ENCODE peak calls at places on chromosomes 1 and 21, in eight cellular contexts. W is ovary, I is A549, D is K562, V is sigmoid colon, K is SK-N-SH, R is transverse colon, N is stomach. U is an unnamed sample.

GRCh38 chr1:41698916-41699860 is 214.7 kb upstream of the EDN2 start:
- DNase-seq in W (no peak), V (no peak), N (no peak), R (peak), D (no peak), K (no peak), I (no peak), U (no peak)

GRCh38 chr1:223291796-223292195 is 72.2 kb downstream of the SUSD4 start:
- DNase-seq in N (no peak), W (no peak), R (no peak), I (no peak), V (no peak), D (no peak), K (no peak), U (no peak)

GRCh38 chr1:222382171-222382570 is 165.7 kb downstream of the HHIPL2 start:
- DNase-seq in K (no peak), W (no peak), R (no peak), I (no peak), V (no peak), D (no peak), N (no peak), U (no peak)

GRCh38 chr1:96840396-96840795 is 118.8 kb downstream of the PTBP2 start:
- DNase-seq in W (no peak), V (no peak), K (no peak), I (no peak), R (no peak), D (no peak), N (no peak), U (no peak)

GRCh38 chr1:222844108-222844779 is 29.4 kb downstream of the DISP1 start:
- DNase-seq in I (peak), N (no peak), W (no peak), K (no peak), D (no peak), R (no peak), V (no peak), U (no peak)

GRCh38 chr21:28257276-28257675 is 735.4 kb downstream of the LTN1 start:
- DNase-seq in V (no peak), N (no peak), D (no peak), R (no peak), I (no peak), K (peak), W (no peak), U (no peak)

GRCh38 chr1:25836695-25837094 is 16.9 kb downstream of the MTFR1L start:
- DNase-seq in I (no peak), D (no peak), W (no peak), N (no peak), R (no peak), K (no peak), V (no peak), U (no peak)

GRCh38 chr1:118100686-118101300 is 84.2 kb downstream of the SPAG17 start:
- DNase-seq in R (no peak), I (no peak), K (no peak), D (no peak), V (no peak), W (no peak), N (peak), U (no peak)

GRCh38 chr1:241323510-241323909 is 33.5 kb downstream of the RGS7 start:
- DNase-seq in W (no peak), N (peak), V (no peak), D (no peak), R (peak), K (peak), I (peak), U (no peak)

GRCh38 chr1:94101613-94101940 is 19.4 kb downstream of the ABCA4 start:
- DNase-seq in K (peak), N (no peak), W (no peak), I (no peak), D (no peak), R (no peak), V (no peak), U (no peak)

GRCh38 chr1:65940131-65940530 is 147.4 kb downstream of the PDE4B start:
- DNase-seq in V (no peak), D (no peak), R (no peak), W (no peak), N (no peak), K (no peak), I (no peak), U (no peak)

GRCh38 chr1:20185834-20186782 is at the start of the genes PLA2G2C and UBXN10:
- DNase-seq in W (peak), D (peak), K (peak), N (peak), I (no peak), R (peak), V (peak), U (no peak)

GRCh38 chr1:214808845-214809460 is 206.0 kb downstream of the CENPF start:
- DNase-seq in W (no peak), N (no peak), V (no peak), I (peak), K (no peak), R (no peak), D (no peak), U (no peak)

GRCh38 chr1:22888320-22889075 is 84.2 kb downstream of the LACTBL1 start:
- DNase-seq in D (no peak), K (no peak), W (no peak), N (no peak), I (no peak), R (no peak), V (no peak), U (no peak)

GRCh38 chr1:202710070-202711025 is at the start of gene SYT2:
- DNase-seq in W (peak), K (peak), V (peak), R (peak), N (peak), I (no peak), D (peak), U (no peak)

GRCh38 chr1:202708456-202709275 is 1.6 kb downstream of the SYT2 start:
- DNase-seq in I (no peak), K (peak), V (peak), D (no peak), N (no peak), W (no peak), R (no peak), U (no peak)

GRCh38 chr1:202706851-202707250 is 3.4 kb downstream of the SYT2 start:
- DNase-seq in I (no peak), D (no peak), K (no peak), V (no peak), N (no peak), R (no peak), W (no peak), U (no peak)

GRCh38 chr1:202711949-202712635 is 1.8 kb upstream of the SYT2 start:
- DNase-seq in V (peak), N (no peak), K (peak), W (no peak), I (no peak), R (no peak), D (no peak), U (no peak)

GRCh38 chr1:202709276-202710041 is 795 bp downstream of the SYT2 start:
- DNase-seq in I (no peak), N (no peak), W (no peak), D (no peak), K (peak), V (peak), R (no peak), U (no peak)
- H3K27ac ChIP-seq in I (peak), N (no peak), W (no peak), D (no peak), K (no peak), V (no peak), R (no peak), U (no peak)

DNA sequence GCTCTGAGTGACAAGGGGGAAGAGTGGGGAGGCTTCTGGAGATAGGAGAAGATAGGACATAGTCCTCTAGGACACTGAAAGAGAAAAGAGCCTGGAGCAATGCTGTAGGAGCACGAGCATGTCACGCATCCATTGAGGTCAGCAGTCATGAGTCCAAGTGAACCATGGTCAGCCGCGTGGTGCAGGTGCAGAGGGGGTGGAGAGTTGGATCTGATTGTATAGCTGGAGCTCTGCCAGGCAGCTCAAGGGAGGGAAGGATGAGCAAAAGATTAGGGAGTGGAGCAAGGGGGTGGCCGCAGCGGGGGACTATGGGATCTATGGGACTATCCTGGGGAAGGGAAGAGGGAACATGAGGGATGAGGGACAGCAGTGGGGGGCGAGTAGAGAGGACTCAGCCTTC is 14.0 kb downstream of the PADI1 start:
- DNase-seq in N (no peak), K (no peak), R (no peak), D (no peak), V (no peak), I (no peak), W (no peak), U (no peak)
- TF ChIP-seq EP300 in N (no peak), K (no peak), R (no peak), D (no peak), V (no peak), I (no peak), W (no peak), U (no peak)

GRCh38 chr1:198638894-198639319 is at the start of gene PTPRC:
- DNase-seq in I (no peak), V (no peak), D (no peak), K (no peak), R (no peak), W (no peak), N (no peak), U (no peak)
- H3K4me3 ChIP-seq in I (no peak), V (peak), D (peak), K (no peak), R (peak), W (peak), N (peak), U (peak)

GRCh38 chr1:180215856-180216625 is 14.0 kb upstream of the LHX4 start:
- DNase-seq in D (no peak), I (no peak), R (no peak), N (no peak), V (peak), W (no peak), K (no peak), U (no peak)
- H3K27ac ChIP-seq in D (no peak), I (no peak), R (no peak), N (no peak), V (no peak), W (no peak), K (no peak), U (no peak)

GRCh38 chr1:53087332-53088285 is 25.6 kb downstream of the PODN start:
- DNase-seq in N (no peak), K (peak), I (no peak), V (no peak), W (no peak), R (no peak), D (no peak), U (no peak)
- TF ChIP-seq EP300 in N (no peak), K (no peak), I (no peak), V (no peak), W (no peak), R (no peak), D (no peak), U (no peak)

DNA sequence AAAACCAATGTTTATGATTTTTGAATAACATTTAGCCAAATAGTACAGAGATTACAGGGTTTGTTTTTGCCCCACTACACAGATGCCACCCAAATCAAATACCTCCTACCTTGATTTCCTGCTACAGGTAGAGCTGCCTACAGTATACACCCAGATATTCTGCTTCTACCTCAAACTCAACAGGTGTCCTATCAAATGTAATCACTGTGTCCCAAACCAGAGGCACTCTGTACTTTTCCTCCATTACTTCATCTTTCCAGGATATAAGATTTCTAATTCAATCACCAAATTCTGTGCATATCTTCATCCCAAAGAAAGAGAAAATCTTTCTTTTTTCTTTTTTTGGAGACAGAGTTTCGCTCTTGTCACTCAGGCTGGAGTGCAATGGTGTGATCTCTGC is 9.6 kb downstream of the PUM1 start:
- DNase-seq in R (no peak), D (no peak), I (no peak), K (no peak), N (no peak), W (no peak), V (no peak), U (no peak)
- H3K4me3 ChIP-seq in R (no peak), D (no peak), I (no peak), K (no peak), N (no peak), W (no peak), V (no peak), U (no peak)

GRCh38 chr1:15693371-15693770 is 9.3 kb downstream of the PLEKHM2 start:
- DNase-seq in R (no peak), I (no peak), D (no peak), V (no peak), N (no peak), K (no peak), W (no peak), U (no peak)

GRCh38 chr1:15692121-15692682 is 8.1 kb downstream of the PLEKHM2 start:
- DNase-seq in V (no peak), N (no peak), W (no peak), D (peak), K (no peak), I (no peak), R (no peak), U (no peak)

GRCh38 chr1:15690317-15690716 is 6.2 kb downstream of the PLEKHM2 start:
- DNase-seq in V (no peak), N (no peak), I (no peak), K (no peak), R (no peak), D (no peak), W (no peak), U (no peak)

GRCh38 chr1:15687446-15687845 is 3.3 kb downstream of the PLEKHM2 start:
- DNase-seq in I (no peak), W (no peak), N (no peak), V (no peak), R (no peak), D (no peak), K (no peak), U (no peak)

DNA sequence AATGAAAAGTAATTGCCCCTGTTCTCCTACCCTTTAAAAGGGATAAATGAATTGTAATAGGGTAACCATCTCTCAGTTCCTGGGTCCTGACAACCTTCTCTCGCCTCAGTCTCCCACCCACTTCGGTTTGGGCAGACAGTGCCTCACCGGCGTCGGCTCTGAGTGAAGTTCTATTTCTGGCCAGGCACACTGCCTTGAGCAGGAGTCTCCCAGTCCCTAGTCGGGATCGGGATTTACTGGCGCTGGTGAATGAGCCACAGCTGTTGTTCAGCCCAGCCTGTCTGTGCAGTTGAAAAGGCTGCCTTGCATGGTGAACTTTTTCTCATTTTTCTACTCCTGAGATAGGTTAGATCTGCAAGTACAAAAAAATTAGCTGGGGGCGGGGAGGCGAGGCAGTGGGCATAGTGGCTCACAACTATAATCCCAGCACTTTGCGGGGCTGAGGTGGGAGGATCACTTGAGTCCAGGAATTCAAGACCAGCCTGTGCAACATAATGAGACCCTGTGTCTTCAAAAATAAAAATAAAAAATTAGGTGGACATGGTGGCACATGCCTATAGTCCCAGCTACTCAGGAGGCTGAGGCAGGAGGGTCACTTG is 7.4 kb downstream of the PLEKHM2 start:
- DNase-seq in N (no peak), V (no peak), R (no peak), D (no peak), K (no peak), I (no peak), W (no peak), U (no peak)
- H3K27ac ChIP-seq in N (peak), V (peak), R (no peak), D (peak), K (no peak), I (no peak), W (no peak), U (peak)